ENCODE peak calls at places on chromosomes 12 and 14, in six cellular contexts. X, F, H, S, E and A are unnamed samples.

GRCh38 chr14:94561656-94562010 is 391 bp downstream of the SERPINA4 start:
- DNase-seq in S (no peak), F (no peak), H (no peak), X (no peak), E (no peak), A (no peak)

GRCh38 chr14:52706286-52706685 is 714 bp upstream of the PSMC6 start:
- DNase-seq in X (peak; percentile 39), E (peak; percentile 44), H (no peak), F (no peak), S (no peak), A (peak; percentile 34)

GRCh38 chr14:68391292-68392014 is 401.4 kb downstream of the ZFP36L1 start:
- DNase-seq in E (no peak), F (no peak), H (no peak), S (no peak), X (no peak), A (no peak)

GRCh38 chr12:26130728-26131127 is 5.9 kb upstream of the BHLHE41 start:
- DNase-seq in H (no peak), X (no peak), F (no peak), E (no peak), S (no peak), A (no peak)

GRCh38 chr12:54377797-54378515 is 6.6 kb downstream of the ZNF385A start:
- DNase-seq in E (no peak), F (no peak), X (no peak), H (no peak), S (no peak), A (no peak)

GRCh38 chr12:106425061-106425706 is 67.6 kb downstream of the POLR3B start:
- DNase-seq in X (peak; percentile 12), H (no peak), F (no peak), S (no peak), E (no peak), A (no peak)

GRCh38 chr14:85439696-85440328 is 90.1 kb upstream of the FLRT2 start:
- DNase-seq in F (no peak), S (no peak), X (no peak), H (no peak), E (no peak), A (no peak)

GRCh38 chr12:124443929-124444712 is 123.3 kb downstream of the NCOR2 start:
- DNase-seq in F (no peak), H (no peak), X (no peak), S (no peak), E (no peak), A (no peak)

GRCh38 chr12:128690641-128691040 is 133.1 kb downstream of the SLC15A4 start:
- DNase-seq in H (no peak), E (no peak), X (no peak), S (no peak), F (no peak), A (no peak)

GRCh38 chr14:99968156-99968920 is 96.9 kb upstream of the EVL start:
- DNase-seq in X (no peak), F (no peak), S (no peak), E (no peak), H (no peak), A (no peak)

GRCh38 chr12:42372154-42372791 is 46.3 kb downstream of the PPHLN1 start:
- DNase-seq in H (peak; percentile 49), E (peak; percentile 54), S (peak; percentile 58), F (peak; percentile 42), X (peak; percentile 36), A (peak; percentile 67)

GRCh38 chr12:48956279-48957140 is 777 bp downstream of the ARF3 start:
- DNase-seq in H (peak; percentile 59), S (peak; percentile 68), E (peak; percentile 85), F (peak; percentile 93), X (peak; percentile 88), A (peak; percentile 94)

GRCh38 chr14:47240755-47241437 is 434.5 kb downstream of the MDGA2 start:
- DNase-seq in E (no peak), S (no peak), F (no peak), X (no peak), H (no peak), A (no peak)

GRCh38 chr14:59342108-59342507 is 123.1 kb downstream of the GPR135 start:
- DNase-seq in H (no peak), F (no peak), E (no peak), S (no peak), X (no peak), A (no peak)

GRCh38 chr14:53458368-53458814 is 305.3 kb upstream of the DDHD1 start:
- DNase-seq in X (no peak), F (peak; percentile 87), E (no peak), S (peak; percentile 96), H (no peak), A (no peak)

GRCh38 chr12:132309162-132310086 is 20.0 kb downstream of the GALNT9 start:
- DNase-seq in H (no peak), E (no peak), S (no peak), X (no peak), F (no peak), A (no peak)

GRCh38 chr12:132389066-132389465 is 59.7 kb upstream of the GALNT9 start:
- DNase-seq in F (no peak), X (no peak), S (no peak), H (no peak), E (no peak), A (no peak)

GRCh38 chr12:52789637-52790426 is 6.1 kb downstream of the KRT3 start:
- DNase-seq in S (no peak), H (no peak), F (no peak), E (no peak), X (peak; percentile 91), A (no peak)

GRCh38 chr12:54277823-54278276 is 2.1 kb downstream of the CBX5 start:
- DNase-seq in H (no peak), X (no peak), S (no peak), E (no peak), F (no peak), A (no peak)

GRCh38 chr14:69543341-69544249 is 31.1 kb downstream of the CCDC177 start:
- DNase-seq in S (no peak), E (no peak), X (no peak), F (peak; percentile 48), H (no peak), A (no peak)

GRCh38 chr14:91493169-91493568 is 16.9 kb downstream of the PPP4R3A start:
- DNase-seq in S (no peak), H (no peak), E (no peak), X (no peak), F (no peak), A (no peak)

GRCh38 chr12:92412931-92413685 is 267.5 kb upstream of the BTG1 start:
- DNase-seq in X (no peak), H (no peak), E (no peak), S (no peak), F (no peak), A (no peak)

GRCh38 chr12:90090929-90091651 is 382.5 kb upstream of the ATP2B1 start:
- DNase-seq in E (no peak), X (no peak), F (peak; percentile 97), H (no peak), S (no peak), A (no peak)

GRCh38 chr12:124762791-124763593 is 100.7 kb downstream of the SCARB1 start:
- DNase-seq in X (no peak), F (no peak), S (no peak), H (no peak), E (no peak), A (no peak)

GRCh38 chr12:113580437-113580836 is 108.8 kb upstream of the LHX5 start:
- DNase-seq in E (no peak), X (no peak), H (no peak), S (no peak), F (no peak), A (no peak)

GRCh38 chr12:82627799-82628198 is 58.9 kb upstream of the TMTC2 start:
- DNase-seq in E (peak; percentile 18), H (no peak), S (peak; percentile 21), F (peak; percentile 26), X (no peak), A (peak; percentile 79)

GRCh38 chr12:23987032-23987431 is 37.6 kb upstream of the SOX5 start:
- DNase-seq in H (no peak), S (no peak), E (no peak), F (no peak), X (no peak), A (no peak)
- TF ChIP-seq JUND in H (no peak), S (no peak), E (no peak), F (no peak), X (no peak), A (no peak)

DNA sequence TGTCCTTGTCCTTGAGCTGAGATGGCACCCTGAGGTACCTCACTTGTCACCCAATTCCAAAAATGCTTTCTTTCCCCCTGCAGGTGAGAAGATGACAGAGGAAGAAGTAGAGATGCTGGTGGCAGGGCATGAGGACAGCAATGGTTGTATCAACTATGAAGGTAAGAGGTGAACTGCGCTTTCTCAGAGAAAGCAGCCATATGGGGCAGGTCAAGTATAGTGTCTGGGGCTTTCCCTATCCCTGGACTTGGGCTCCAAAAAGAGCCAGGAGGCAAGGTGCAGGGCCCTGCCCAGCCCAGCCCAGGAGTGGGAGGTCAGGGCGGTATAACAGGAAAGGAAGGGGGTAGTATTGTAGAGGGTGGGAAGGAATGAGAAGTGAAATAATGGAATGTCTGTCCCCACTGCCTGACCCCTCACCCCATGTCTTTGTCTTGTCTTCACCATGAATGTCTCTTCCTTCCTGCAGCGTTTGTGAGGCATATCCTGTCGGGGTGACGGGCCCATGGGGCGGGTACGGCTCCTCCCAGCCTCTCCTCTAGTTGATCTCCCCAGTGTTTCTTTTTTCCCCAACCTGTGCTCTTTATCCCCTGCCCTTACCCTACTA is 2.1 kb downstream of the MYL6 start:
- DNase-seq in H (no peak), S (no peak), F (no peak), E (no peak), X (no peak), A (no peak)
- TF ChIP-seq JUND in H (no peak), S (no peak), F (no peak), E (no peak), X (no peak), A (no peak)

DNA sequence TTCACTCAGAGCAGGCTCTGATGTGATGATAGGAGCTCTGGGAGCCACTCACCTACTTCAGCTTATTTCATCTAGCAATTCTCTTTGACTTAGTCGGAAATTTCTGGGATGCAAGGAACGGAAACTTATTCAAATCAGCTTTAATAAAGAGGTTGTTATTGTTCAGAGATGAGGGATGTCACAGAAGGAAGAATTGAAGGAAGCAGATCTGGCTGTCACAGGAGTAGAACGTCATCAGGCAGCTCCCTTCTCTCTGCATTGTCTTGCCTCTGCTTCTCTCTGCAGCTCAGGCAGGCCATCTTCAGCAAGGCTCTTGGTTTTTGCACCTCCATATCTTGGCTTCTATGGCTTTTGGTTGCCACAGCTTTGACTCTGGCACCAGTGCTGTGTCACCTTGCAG is 7.6 kb upstream of the TMEM30B start:
- DNase-seq in F (no peak), E (no peak), S (no peak), H (no peak), X (no peak), A (no peak)
- TF ChIP-seq JUND in F (no peak), E (no peak), S (no peak), H (no peak), X (no peak), A (no peak)

GRCh38 chr12:11730299-11731041 is 81.0 kb downstream of the ETV6 start:
- DNase-seq in F (peak; percentile 12), E (no peak), H (peak; percentile 85), X (no peak), S (no peak), A (peak; percentile 3)

GRCh38 chr12:11731042-11731357 is 81.5 kb downstream of the ETV6 start:
- DNase-seq in F (no peak), H (no peak), X (no peak), S (no peak), E (no peak), A (no peak)

GRCh38 chr12:11729008-11729407 is 79.5 kb downstream of the ETV6 start:
- DNase-seq in H (no peak), E (no peak), F (no peak), S (no peak), X (no peak), A (no peak)

GRCh38 chr12:11728154-11728755 is 78.8 kb downstream of the ETV6 start:
- DNase-seq in S (no peak), H (no peak), X (no peak), E (no peak), F (no peak), A (no peak)

GRCh38 chr12:11729439-11730150 is 80.1 kb downstream of the ETV6 start:
- DNase-seq in F (no peak), S (no peak), H (no peak), E (no peak), X (no peak), A (no peak)
- TF ChIP-seq JUND in F (no peak), S (no peak), H (no peak), E (no peak), X (no peak), A (no peak)